ENCODE peak calls at places on chromosomes 12 and 14, in nine cellular contexts. R, G, P, U, F, J, L, N and X are unnamed samples.

GRCh38 chr12:120688527-120689071 is 1.6 kb downstream of the MLEC start:
- DNase-seq in R (no peak), G (no peak), P (no peak), U (peak; percentile 20), F (no peak), J (no peak), L (peak; percentile 49), N (no peak), X (no peak)

GRCh38 chr12:124422570-124423523 is 128.0 kb downstream of the RFLNA start:
- DNase-seq in R (peak; percentile 98), G (no peak), P (no peak), U (peak; percentile 96), F (no peak), J (peak; percentile 95), L (peak; percentile 94), N (peak; percentile 97), X (no peak)

GRCh38 chr12:19155981-19156734 is 26.6 kb downstream of the PLEKHA5 start:
- DNase-seq in R (no peak), G (no peak), P (no peak), U (no peak), F (no peak), J (no peak), L (no peak), N (no peak), X (no peak)

GRCh38 chr12:68451261-68452091 is 119.3 kb upstream of the MDM1 start:
- DNase-seq in R (no peak), G (no peak), P (peak; percentile 4), U (peak; percentile 59), F (no peak), J (peak; percentile 75), L (peak; percentile 43), N (peak; percentile 85), X (no peak)

GRCh38 chr12:107493135-107493494 is 192.5 kb upstream of the PWP1 start:
- DNase-seq in R (no peak), G (no peak), P (no peak), U (no peak), F (no peak), J (no peak), L (no peak), N (no peak), X (no peak)

GRCh38 chr12:32569256-32569655 is 109.8 kb upstream of the DNM1L start:
- DNase-seq in R (no peak), G (no peak), P (no peak), U (no peak), F (no peak), J (no peak), L (no peak), N (no peak), X (peak; percentile 81)

GRCh38 chr14:94171208-94171607 is 2.9 kb upstream of the PPP4R4 start:
- DNase-seq in R (no peak), G (no peak), P (no peak), U (peak; percentile 19), F (no peak), J (no peak), L (no peak), N (no peak), X (no peak)

GRCh38 chr14:48957486-48957885 is 628.7 kb downstream of the RPS29 start:
- DNase-seq in R (no peak), G (no peak), P (no peak), U (no peak), F (no peak), J (no peak), L (no peak), N (no peak), X (no peak)

GRCh38 chr14:94548999-94549985 is 11.9 kb upstream of the SERPINA4 start:
- DNase-seq in R (peak; percentile 62), G (peak; percentile 94), P (peak; percentile 69), U (peak; percentile 83), F (peak; percentile 92), J (peak; percentile 76), L (peak; percentile 88), N (peak; percentile 70), X (peak; percentile 90)

GRCh38 chr12:40691913-40692616 is at the start of gene CNTN1:
- DNase-seq in R (peak; percentile 93), G (peak; percentile 74), P (peak; percentile 78), U (peak; percentile 76), F (peak; percentile 93), J (peak; percentile 83), L (peak; percentile 92), N (peak; percentile 8), X (peak; percentile 88)

GRCh38 chr12:45557020-45557419 is 172.5 kb upstream of the ARID2 start:
- DNase-seq in R (no peak), G (no peak), P (no peak), U (no peak), F (no peak), J (no peak), L (no peak), N (no peak), X (no peak)

GRCh38 chr14:102928412-102929348 is 6.2 kb downstream of the AMN start:
- DNase-seq in R (no peak), G (peak; percentile 54), P (no peak), U (peak; percentile 64), F (peak; percentile 84), J (no peak), L (peak; percentile 66), N (peak; percentile 45), X (peak; percentile 76)

GRCh38 chr14:75334191-75335051 is 55.8 kb downstream of the FOS start:
- DNase-seq in R (no peak), G (no peak), P (no peak), U (peak; percentile 25), F (no peak), J (peak; percentile 75), L (peak; percentile 71), N (no peak), X (no peak)

GRCh38 chr12:89040146-89040964 is 311.9 kb downstream of the DUSP6 start:
- DNase-seq in R (no peak), G (no peak), P (no peak), U (no peak), F (no peak), J (no peak), L (no peak), N (peak; percentile 53), X (no peak)

GRCh38 chr14:104863131-104863862 is 1.8 kb upstream of the CEP170B start:
- DNase-seq in R (no peak), G (no peak), P (no peak), U (no peak), F (no peak), J (no peak), L (no peak), N (no peak), X (no peak)